ENCODE peak calls at places on chromosomes 11 and 22, in ten cellular contexts. O, T, Z, Q, P, X, R, C, F and S are unnamed samples.

GRCh38 chr11:77083553-77084245 is 16.9 kb downstream of the CAPN5 start:
- DNase-seq in Z (no peak), X (no peak), C (no peak), P (peak), T (no peak), F (no peak), R (peak), O (peak), Q (peak), S (no peak)

GRCh38 chr22:32708835-32709234 is 92.7 kb upstream of the TIMP3 start:
- DNase-seq in T (no peak), X (no peak), O (no peak), F (peak), Q (no peak), C (no peak), P (no peak), Z (no peak), R (no peak), S (no peak)

GRCh38 chr22:43928418-43929307 is 5.1 kb downstream of the PNPLA3 start:
- DNase-seq in C (no peak), P (no peak), R (no peak), X (no peak), F (no peak), Q (no peak), Z (peak), T (no peak), O (no peak), S (no peak)

GRCh38 chr22:21775061-21775460 is 39.5 kb upstream of the YPEL1 start:
- DNase-seq in O (no peak), C (no peak), Z (no peak), R (no peak), T (peak), X (no peak), Q (no peak), P (no peak), F (peak), S (no peak)

GRCh38 chr11:38274031-38274430 is 1676.0 kb upstream of the RAG2 start:
- DNase-seq in Q (no peak), C (no peak), P (no peak), X (no peak), F (no peak), Z (no peak), O (no peak), T (peak), R (no peak), S (no peak)

GRCh38 chr11:65496304-65497140 is 2.3 kb upstream of the MALAT1 start:
- DNase-seq in C (no peak), Q (peak), F (peak), X (no peak), O (no peak), T (peak), Z (no peak), R (no peak), P (no peak), S (peak)

GRCh38 chr11:12668166-12668565 is 6.1 kb upstream of the TEAD1 start:
- DNase-seq in Z (no peak), F (no peak), P (no peak), X (no peak), C (no peak), R (no peak), T (no peak), O (no peak), Q (no peak), S (no peak)

GRCh38 chr11:10314199-10315072 is 9.6 kb downstream of the ADM start:
- DNase-seq in Z (no peak), R (no peak), Q (no peak), C (no peak), F (peak), O (no peak), X (no peak), P (no peak), T (peak), S (no peak)

GRCh38 chr22:29751139-29751538 is 15.7 kb downstream of the ZMAT5 start:
- DNase-seq in P (no peak), Z (no peak), O (no peak), R (no peak), Q (no peak), F (peak), C (no peak), X (no peak), T (peak), S (no peak)

GRCh38 chr11:2770556-2771301 is 70.9 kb upstream of the KCNQ1OT1 start:
- DNase-seq in F (no peak), Q (peak), P (peak), X (no peak), R (no peak), C (no peak), Z (no peak), T (no peak), O (no peak), S (no peak)

GRCh38 chr11:69923196-69923595 is 104.0 kb upstream of the FGF3 start:
- DNase-seq in O (no peak), R (no peak), P (peak), Q (peak), X (no peak), C (no peak), F (no peak), T (no peak), Z (no peak), S (no peak)

GRCh38 chr11:15883349-15883961 is 472.9 kb downstream of the SOX6 start:
- DNase-seq in O (no peak), F (peak), P (no peak), T (peak), Q (no peak), X (no peak), C (no peak), R (peak), Z (no peak), S (no peak)

GRCh38 chr11:15884131-15884530 is 472.2 kb downstream of the SOX6 start:
- DNase-seq in X (no peak), Q (no peak), C (no peak), T (no peak), O (no peak), F (no peak), P (no peak), Z (no peak), R (no peak), S (no peak)

GRCh38 chr11:15884792-15885540 is 471.4 kb downstream of the SOX6 start:
- DNase-seq in Q (no peak), X (no peak), F (no peak), P (no peak), T (no peak), R (no peak), Z (peak), O (no peak), C (no peak), S (no peak)

GRCh38 chr11:15886866-15887265 is 469.5 kb downstream of the SOX6 start:
- DNase-seq in F (peak), T (no peak), Z (no peak), C (no peak), O (no peak), R (no peak), P (no peak), X (no peak), Q (no peak), S (no peak)

GRCh38 chr11:15885913-15886698 is 470.2 kb downstream of the SOX6 start:
- DNase-seq in X (no peak), O (no peak), T (no peak), R (no peak), Z (no peak), F (no peak), C (no peak), Q (no peak), P (no peak), S (no peak)
- TF ChIP-seq CTCF in X (no peak), O (no peak), T (no peak), R (no peak), Z (no peak), F (no peak), C (no peak), Q (no peak), P (no peak), S (no peak)

GRCh38 chr22:19105867-19106802 is 16.1 kb downstream of the DGCR2 start:
- DNase-seq in P (no peak), O (no peak), C (no peak), Q (peak), F (no peak), X (no peak), R (no peak), T (no peak), Z (peak), S (no peak)
- TF ChIP-seq CTCF in P (peak), O (no peak), C (peak), Q (peak), F (no peak), X (no peak), R (no peak), T (peak), Z (peak), S (no peak)

DNA sequence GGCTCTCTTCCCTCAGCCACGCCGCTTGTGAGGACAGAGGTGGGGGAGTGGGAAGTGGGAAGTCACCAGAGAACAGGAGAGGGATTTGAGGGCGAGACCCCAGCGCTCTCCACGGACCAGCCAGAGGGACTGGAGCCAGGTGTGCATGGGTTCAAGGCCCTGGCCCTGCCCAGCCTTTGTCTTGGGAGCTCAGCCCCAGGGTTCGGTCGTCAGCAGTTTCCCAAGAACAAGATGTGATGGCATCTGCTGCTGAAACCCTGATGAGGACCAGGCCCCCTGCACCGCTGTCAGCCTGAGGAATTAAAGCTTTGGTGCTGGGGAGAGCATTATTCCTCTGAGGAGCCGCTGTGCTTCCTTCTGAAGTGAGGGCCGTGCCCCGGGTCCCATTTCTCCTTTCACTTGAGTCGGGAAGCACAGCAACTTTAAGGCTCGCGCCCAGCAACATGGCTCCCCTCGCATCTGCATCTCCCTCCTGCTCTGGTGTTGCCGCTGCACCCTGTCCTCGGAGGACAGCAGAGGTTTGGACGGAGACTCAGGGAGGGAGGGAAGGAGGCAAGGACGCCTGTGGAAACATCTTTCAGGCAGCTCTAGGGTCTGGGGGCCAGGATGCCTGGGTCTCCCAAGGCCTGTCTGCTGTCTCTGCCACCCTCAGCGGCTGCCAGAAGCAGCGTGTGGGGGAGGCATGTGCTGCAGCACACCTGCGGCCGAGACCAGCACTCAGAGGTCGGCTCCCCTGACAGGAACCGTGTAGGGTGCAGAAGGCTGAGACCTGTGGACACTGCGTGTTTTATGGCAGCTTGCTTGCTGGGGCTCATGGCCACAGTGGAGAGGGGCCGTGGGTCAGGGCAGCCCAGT is 3.7 kb downstream of the IFITM5 start:
- DNase-seq in C (no peak), X (no peak), Z (no peak), R (no peak), T (no peak), O (no peak), P (no peak), F (no peak), Q (peak), S (no peak)
- TF ChIP-seq CTCF in C (no peak), X (no peak), Z (no peak), R (no peak), T (no peak), O (no peak), P (no peak), F (no peak), Q (no peak), S (no peak)

DNA sequence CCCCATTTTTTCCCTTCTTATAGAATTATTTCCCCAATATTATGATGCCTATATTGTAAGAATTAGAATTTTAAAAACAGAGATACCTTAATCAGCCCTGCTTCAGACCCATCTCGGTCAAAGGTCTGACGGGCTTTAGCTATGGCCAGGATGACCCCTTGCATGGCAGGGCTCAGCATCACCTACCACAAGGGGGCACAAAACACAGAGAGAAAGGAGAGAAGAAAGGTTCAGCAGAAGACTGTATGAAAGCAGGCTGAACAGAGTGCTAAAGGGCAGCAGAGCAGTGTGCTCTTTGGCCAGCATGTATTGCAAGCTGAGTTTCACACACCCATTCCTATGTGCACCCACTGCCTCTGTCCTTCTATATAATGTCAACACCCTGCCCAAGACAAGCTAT is 26.8 kb downstream of the CLDN25 start:
- DNase-seq in P (no peak), F (peak), Q (no peak), X (no peak), Z (peak), C (peak), R (no peak), O (no peak), T (peak), S (no peak)
- TF ChIP-seq CTCF in P (peak), F (peak), Q (peak), X (peak), Z (peak), C (peak), R (no peak), O (no peak), T (peak), S (no peak)

GRCh38 chr11:34549271-34549670 is 35.7 kb upstream of the ELF5 start:
- DNase-seq in Q (no peak), C (no peak), F (no peak), R (no peak), O (no peak), T (no peak), Z (no peak), X (no peak), P (no peak), S (no peak)
- TF ChIP-seq CTCF in Q (no peak), C (no peak), F (no peak), R (no peak), O (no peak), T (no peak), Z (no peak), X (no peak), P (no peak), S (no peak)